ENCODE peak calls at places on chromosomes 7 and 10, in five cellular contexts. U, Y, Q, E and A are unnamed samples.

GRCh38 chr7:1812693-1813393 is 142.8 kb downstream of the ELFN1 start:
- DNase-seq in Y (no peak), Q (no peak), E (peak), U (no peak), A (no peak)

GRCh38 chr7:54839538-54840213 is 80.7 kb upstream of the SEC61G start:
- DNase-seq in U (peak), E (peak), Y (peak), Q (no peak), A (no peak)

GRCh38 chr7:87413029-87413428 is 62.5 kb downstream of the ABCB4 start:
- DNase-seq in Q (no peak), E (no peak), Y (no peak), U (no peak), A (no peak)

GRCh38 chr10:118672766-118673715 is 77.6 kb upstream of the PRLHR start:
- DNase-seq in Q (no peak), E (no peak), Y (no peak), U (no peak), A (no peak)

GRCh38 chr10:43863859-43864591 is 215.3 kb upstream of the ZNF32 start:
- DNase-seq in E (no peak), U (peak), Y (no peak), Q (no peak), A (no peak)

GRCh38 chr10:127776816-127777215 is 39.8 kb downstream of the FOXI2 start:
- DNase-seq in E (no peak), U (no peak), Y (no peak), Q (no peak), A (no peak)

GRCh38 chr7:460374-461117 is 59.1 kb downstream of the PDGFA start:
- DNase-seq in U (peak), Q (no peak), E (no peak), Y (no peak), A (no peak)

GRCh38 chr10:98485959-98486358 is 39.2 kb upstream of the HPS1 start:
- DNase-seq in Y (no peak), E (no peak), Q (no peak), U (no peak), A (no peak)

GRCh38 chr7:152054377-152055230 is 29.1 kb downstream of the GALNT11 start:
- DNase-seq in E (no peak), Y (no peak), Q (no peak), U (peak), A (no peak)

GRCh38 chr7:42734568-42734967 is 177.3 kb downstream of the C7orf25 start:
- DNase-seq in U (no peak), Q (no peak), Y (no peak), E (no peak), A (no peak)

GRCh38 chr7:40969641-40970040 is 733.2 kb downstream of the INHBA start:
- DNase-seq in E (peak), Q (no peak), U (no peak), Y (no peak), A (no peak)

GRCh38 chr10:26859241-26860025 is 1.3 kb downstream of the ABI1 start:
- DNase-seq in U (peak), Q (no peak), Y (no peak), E (no peak), A (no peak)

GRCh38 chr7:28160551-28160991 is 20.0 kb downstream of the JAZF1 start:
- DNase-seq in U (no peak), E (no peak), Q (no peak), Y (no peak), A (no peak)

GRCh38 chr7:919924-920341 is 34.5 kb downstream of the ADAP1 start:
- DNase-seq in Q (no peak), U (no peak), E (no peak), Y (no peak), A (no peak)

GRCh38 chr7:103685646-103686418 is 239.8 kb upstream of the SLC26A5 start:
- DNase-seq in U (no peak), E (no peak), Q (no peak), Y (no peak), A (no peak)

GRCh38 chr10:106551501-106551900 is 613.0 kb downstream of the SORCS1 start:
- DNase-seq in E (no peak), U (no peak), Q (no peak), Y (no peak), A (no peak)

GRCh38 chr10:131997366-131998049 is 15.8 kb upstream of the BNIP3 start:
- DNase-seq in Q (no peak), E (no peak), Y (no peak), U (peak), A (no peak)

GRCh38 chr10:103765981-103766380 is 89.4 kb downstream of the SH3PXD2A start:
- DNase-seq in Y (no peak), U (no peak), Q (no peak), E (no peak), A (no peak)

GRCh38 chr7:117212969-117213877 is 109.6 kb downstream of the WNT2 start:
- DNase-seq in Y (peak), U (peak), E (peak), Q (peak), A (peak)

GRCh38 chr7:26584964-26585650 is 279.3 kb downstream of the SKAP2 start:
- DNase-seq in U (no peak), Y (no peak), Q (no peak), E (no peak), A (no peak)

GRCh38 chr10:117334921-117335320 is 40.3 kb downstream of the PDZD8 start:
- DNase-seq in Y (no peak), E (no peak), Q (no peak), U (no peak), A (no peak)

GRCh38 chr10:52128056-52128683 is 185.9 kb upstream of the DKK1 start:
- DNase-seq in E (no peak), U (no peak), Y (no peak), Q (no peak), A (no peak)

GRCh38 chr10:12327476-12327875 is 21.9 kb upstream of the CAMK1D start:
- DNase-seq in U (no peak), E (no peak), Q (no peak), Y (no peak), A (no peak)

GRCh38 chr10:86356306-86356705 is 10.3 kb downstream of the GRID1 start:
- DNase-seq in Y (no peak), E (no peak), U (no peak), Q (no peak), A (no peak)

GRCh38 chr7:94529516-94529915 is 19.9 kb downstream of the CASD1 start:
- DNase-seq in E (no peak), Q (no peak), U (no peak), Y (no peak), A (no peak)

GRCh38 chr7:134741901-134742635 is 37.4 kb upstream of the CALD1 start:
- DNase-seq in U (no peak), E (no peak), Q (no peak), Y (peak), A (no peak)

GRCh38 chr10:114271014-114271778 is 32.1 kb downstream of the VWA2 start:
- DNase-seq in E (no peak), U (no peak), Y (no peak), Q (no peak), A (no peak)

GRCh38 chr7:27242580-27243339 is at the start of gene EVX1:
- DNase-seq in U (no peak), Y (no peak), E (no peak), Q (no peak), A (no peak)

GRCh38 chr7:80288175-80289122 is 153.8 kb downstream of the GNAI1 start:
- DNase-seq in E (no peak), Q (no peak), U (peak), Y (peak), A (no peak)

GRCh38 chr10:62924344-62924748 is 108.2 kb upstream of the EGR2 start:
- DNase-seq in U (no peak), Y (peak), Q (no peak), E (peak), A (no peak)

GRCh38 chr7:159094030-159094740 is 50.5 kb downstream of the VIPR2 start:
- DNase-seq in Y (no peak), Q (no peak), E (no peak), U (no peak), A (no peak)
- TF ChIP-seq CHD2 in Y (no peak), Q (no peak), E (no peak), U (no peak), A (no peak)

GRCh38 chr7:25084826-25085225 is 40.2 kb downstream of the CYCS start:
- DNase-seq in Q (no peak), E (no peak), Y (no peak), U (no peak), A (no peak)
- H3K9ac ChIP-seq in Q (no peak), E (no peak), Y (no peak), U (no peak), A (no peak)

GRCh38 chr10:71484352-71484751 is 87.6 kb downstream of the CDH23 start:
- DNase-seq in Y (no peak), E (no peak), U (no peak), Q (no peak), A (no peak)

GRCh38 chr10:71483135-71483534 is 86.4 kb downstream of the CDH23 start:
- DNase-seq in Y (no peak), U (no peak), Q (no peak), E (no peak), A (no peak)

GRCh38 chr10:71483871-71484270 is 87.2 kb downstream of the CDH23 start:
- DNase-seq in Q (no peak), E (no peak), Y (no peak), U (no peak), A (no peak)

GRCh38 chr10:71489077-71489476 is 92.4 kb downstream of the CDH23 start:
- DNase-seq in U (no peak), E (no peak), Q (no peak), Y (no peak), A (no peak)

GRCh38 chr10:71486465-71487114 is 89.9 kb downstream of the CDH23 start:
- DNase-seq in Y (no peak), U (peak), Q (peak), E (peak), A (no peak)
- H2AFZ ChIP-seq in Y (no peak), U (no peak), Q (no peak), E (no peak), A (no peak)

GRCh38 chr10:5622586-5622985 is 43.8 kb downstream of the ASB13 start:
- DNase-seq in E (no peak), U (no peak), Y (no peak), Q (no peak), A (no peak)

GRCh38 chr10:5622186-5622585 is 44.2 kb downstream of the ASB13 start:
- DNase-seq in Q (no peak), E (no peak), Y (no peak), U (no peak), A (no peak)

GRCh38 chr10:5624701-5625100 is 41.7 kb downstream of the ASB13 start:
- DNase-seq in E (no peak), U (no peak), Y (no peak), Q (no peak), A (no peak)

GRCh38 chr10:5620966-5621365 is 45.4 kb downstream of the ASB13 start:
- DNase-seq in Q (no peak), U (no peak), Y (no peak), E (no peak), A (no peak)

DNA sequence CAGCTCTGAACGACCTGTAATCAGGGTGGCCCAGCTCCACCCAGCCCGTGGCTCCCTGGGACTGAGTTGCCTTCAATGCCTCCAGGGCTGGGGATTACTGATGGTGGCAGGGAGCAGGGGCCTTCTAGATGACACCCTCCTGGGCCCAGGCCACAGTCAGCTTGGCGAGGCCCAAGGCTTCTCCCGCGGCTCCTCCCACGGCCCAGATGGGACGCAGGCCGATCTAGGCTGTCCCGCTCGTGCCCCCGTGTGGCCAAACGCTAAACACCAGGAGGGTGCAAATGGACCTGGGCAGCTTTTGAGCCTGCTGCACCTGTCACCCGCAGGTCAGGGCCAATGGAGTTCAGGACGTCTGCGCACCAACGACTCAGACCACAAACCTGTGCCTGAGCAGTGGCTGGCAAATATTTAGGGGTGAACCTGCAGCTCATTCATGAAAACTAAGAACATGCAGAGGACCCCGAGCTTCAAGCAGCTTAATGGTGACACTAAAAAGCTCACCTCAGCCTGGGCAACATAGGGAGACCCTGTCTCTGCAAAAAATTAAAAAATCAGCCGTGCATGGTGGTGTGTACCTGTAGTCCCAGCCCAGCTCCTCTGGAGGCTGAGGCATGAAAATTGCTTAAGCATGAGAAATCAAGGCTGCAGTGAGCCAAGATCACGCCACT is 43.2 kb downstream of the ASB13 start:
- DNase-seq in E (peak), Q (peak), Y (peak), U (peak), A (peak)
- TF ChIP-seq CHD2 in E (no peak), Q (no peak), Y (no peak), U (no peak), A (no peak)